ENCODE peak calls at places on chromosomes 1 and 21, in four cellular contexts. V is prostate gland, W is brain microvascular endothelial cell, G is Caki2. S is an unnamed sample.

GRCh38 chr1:230084408-230085177 is 17.6 kb downstream of the GALNT2 start:
- DNase-seq in V (peak; percentile 44), W (peak; percentile 99), G (peak; percentile 88), S (peak; percentile 95)

GRCh38 chr21:42731264-42732032 is 78.0 kb downstream of the PDE9A start:
- DNase-seq in V (peak; percentile 95), W (no peak), G (no peak), S (no peak)

GRCh38 chr21:29376556-29376955 is 77.8 kb downstream of the BACH1 start:
- DNase-seq in V (no peak), W (peak; percentile 15), G (no peak), S (no peak)

GRCh38 chr1:192933744-192934143 is 124.9 kb downstream of the RGS2 start:
- DNase-seq in V (no peak), W (no peak), G (no peak), S (no peak)

GRCh38 chr1:94578856-94579255 is 37.3 kb upstream of the F3 start:
- DNase-seq in V (no peak), W (peak; percentile 25), G (no peak), S (no peak)

GRCh38 chr1:174676856-174677255 is 229.1 kb downstream of the GPR52 start:
- DNase-seq in V (no peak), W (no peak), G (no peak), S (no peak)

GRCh38 chr1:71087060-71087459 is 6.2 kb upstream of the ZRANB2 start:
- DNase-seq in V (no peak), W (no peak), G (no peak), S (no peak)

GRCh38 chr1:186330758-186331157 is 44.3 kb downstream of the TPR start:
- DNase-seq in V (no peak), W (peak; percentile 6), G (no peak), S (no peak)

GRCh38 chr1:184118051-184118450 is 66.5 kb downstream of the TSEN15 start:
- DNase-seq in V (no peak), W (peak; percentile 100), G (peak; percentile 18), S (peak; percentile 97)

GRCh38 chr1:212432163-212432705 is 486 bp upstream of the NENF start:
- DNase-seq in V (no peak), W (no peak), G (no peak), S (no peak)

GRCh38 chr1:33893147-33893830 is 29.4 kb downstream of the HMGB4 start:
- DNase-seq in V (no peak), W (no peak), G (no peak), S (no peak)

GRCh38 chr1:168497376-168497952 is 46.3 kb downstream of the XCL2 start:
- DNase-seq in V (no peak), W (no peak), G (no peak), S (no peak)

GRCh38 chr1:25431495-25432363 is 1.0 kb downstream of the MACO1 start:
- DNase-seq in V (peak; percentile 10), W (no peak), G (no peak), S (no peak)

GRCh38 chr1:229326601-229327000 is 16.2 kb downstream of the CCSAP start:
- DNase-seq in V (no peak), W (no peak), G (no peak), S (no peak)

GRCh38 chr1:40785446-40785845 is 1.9 kb downstream of the KCNQ4 start:
- DNase-seq in V (no peak), W (no peak), G (no peak), S (no peak)